ENCODE peak calls at places on chromosomes 13 and 19, in eight cellular contexts. O is adrenal gland, U is IMR-90, W is sigmoid colon, A is tibial nerve, Y is body of pancreas, J is K562, R is stomach. X is an unnamed sample.

GRCh38 chr19:5041168-5042038 is 72.5 kb downstream of the KDM4B start:
- DNase-seq in O (no peak), U (no peak), W (no peak), A (no peak), Y (no peak), J (no peak), R (no peak), X (no peak)

GRCh38 chr19:16661480-16662034 is 618 bp downstream of the TMEM38A start:
- DNase-seq in O (peak), U (no peak), W (peak), A (peak), Y (peak), J (peak), R (peak), X (no peak)

GRCh38 chr13:110366733-110367132 is 59.6 kb downstream of the COL4A2 start:
- DNase-seq in O (no peak), U (no peak), W (no peak), A (no peak), Y (no peak), J (no peak), R (no peak), X (no peak)

GRCh38 chr13:22596157-22596863 is 584.5 kb upstream of the SGCG start:
- DNase-seq in O (peak), U (no peak), W (no peak), A (no peak), Y (no peak), J (no peak), R (no peak), X (no peak)

GRCh38 chr13:43874512-43875092 is 4.9 kb downstream of the CCDC122 start:
- DNase-seq in O (no peak), U (peak), W (no peak), A (no peak), Y (no peak), J (no peak), R (no peak), X (no peak)

GRCh38 chr13:38309397-38309796 is 40.3 kb upstream of the UFM1 start:
- DNase-seq in O (no peak), U (no peak), W (no peak), A (no peak), Y (no peak), J (no peak), R (no peak), X (no peak)

GRCh38 chr13:111126509-111126908 is 11.4 kb downstream of the ARHGEF7 start:
- DNase-seq in O (no peak), U (no peak), W (no peak), A (no peak), Y (no peak), J (no peak), R (no peak), X (no peak)

GRCh38 chr13:48210178-48210577 is 22.8 kb upstream of the ITM2B start:
- DNase-seq in O (no peak), U (peak), W (no peak), A (no peak), Y (no peak), J (no peak), R (no peak), X (no peak)

GRCh38 chr19:10701955-10702307 is 692 bp downstream of the QTRT1 start:
- DNase-seq in O (no peak), U (no peak), W (no peak), A (no peak), Y (no peak), J (peak), R (no peak), X (no peak)

GRCh38 chr13:80361883-80362327 is 21.0 kb upstream of the SPRY2 start:
- DNase-seq in O (no peak), U (no peak), W (no peak), A (no peak), Y (no peak), J (peak), R (no peak), X (no peak)

GRCh38 chr13:99731747-99732146 is 230.5 kb downstream of the TM9SF2 start:
- DNase-seq in O (no peak), U (no peak), W (no peak), A (no peak), Y (no peak), J (no peak), R (no peak), X (no peak)

GRCh38 chr13:99322297-99323103 is 15.3 kb upstream of the GPR183 start:
- DNase-seq in O (no peak), U (peak), W (no peak), A (no peak), Y (no peak), J (peak), R (no peak), X (peak)

GRCh38 chr19:47769534-47769933 is 9.0 kb upstream of the SELENOW start:
- DNase-seq in O (no peak), U (no peak), W (no peak), A (no peak), Y (no peak), J (no peak), R (no peak), X (no peak)

GRCh38 chr19:35729021-35729420 is 11.2 kb downstream of the KMT2B start:
- DNase-seq in O (no peak), U (no peak), W (no peak), A (no peak), Y (no peak), J (no peak), R (no peak), X (no peak)
- TF ChIP-seq POLR2A in O (no peak), U (no peak), W (no peak), A (no peak), Y (no peak), J (no peak), R (no peak), X (no peak)

GRCh38 chr19:42283248-42284065 is 14.4 kb downstream of the CIC start:
- DNase-seq in O (peak), U (peak), W (peak), A (peak), Y (peak), J (peak), R (peak), X (peak)
- TF ChIP-seq POLR2A in O (peak), U (no peak), W (peak), A (no peak), Y (peak), J (peak), R (no peak), X (no peak)

GRCh38 chr13:27493981-27494380 is 43.6 kb upstream of the MTIF3 start:
- DNase-seq in O (no peak), U (no peak), W (no peak), A (no peak), Y (no peak), J (no peak), R (no peak), X (no peak)

GRCh38 chr13:27487776-27488175 is 37.4 kb upstream of the MTIF3 start:
- DNase-seq in O (no peak), U (no peak), W (peak), A (no peak), Y (no peak), J (no peak), R (no peak), X (no peak)

DNA sequence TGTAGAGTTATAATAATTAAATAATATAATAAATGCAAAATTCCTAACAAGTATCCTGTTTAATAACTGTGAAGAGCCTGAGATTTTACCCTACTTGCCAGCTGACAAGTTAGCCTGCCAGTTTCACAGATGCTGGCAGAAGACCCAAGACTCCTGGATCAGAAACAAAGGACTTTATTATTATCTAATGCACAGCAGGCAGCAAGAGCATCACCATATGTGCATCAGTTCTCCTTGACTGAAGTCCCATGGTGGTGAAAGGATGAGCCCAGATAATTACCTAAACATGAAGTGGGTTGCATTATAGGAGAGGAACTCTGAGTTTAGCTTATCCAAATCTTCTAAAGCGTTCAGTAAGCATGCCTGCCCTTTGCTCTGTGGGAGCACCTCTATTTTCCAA is 39.1 kb upstream of the MTIF3 start:
- DNase-seq in O (no peak), U (no peak), W (no peak), A (no peak), Y (no peak), J (no peak), R (no peak), X (no peak)
- TF ChIP-seq POLR2A in O (no peak), U (no peak), W (no peak), A (no peak), Y (no peak), J (no peak), R (no peak), X (no peak)

DNA sequence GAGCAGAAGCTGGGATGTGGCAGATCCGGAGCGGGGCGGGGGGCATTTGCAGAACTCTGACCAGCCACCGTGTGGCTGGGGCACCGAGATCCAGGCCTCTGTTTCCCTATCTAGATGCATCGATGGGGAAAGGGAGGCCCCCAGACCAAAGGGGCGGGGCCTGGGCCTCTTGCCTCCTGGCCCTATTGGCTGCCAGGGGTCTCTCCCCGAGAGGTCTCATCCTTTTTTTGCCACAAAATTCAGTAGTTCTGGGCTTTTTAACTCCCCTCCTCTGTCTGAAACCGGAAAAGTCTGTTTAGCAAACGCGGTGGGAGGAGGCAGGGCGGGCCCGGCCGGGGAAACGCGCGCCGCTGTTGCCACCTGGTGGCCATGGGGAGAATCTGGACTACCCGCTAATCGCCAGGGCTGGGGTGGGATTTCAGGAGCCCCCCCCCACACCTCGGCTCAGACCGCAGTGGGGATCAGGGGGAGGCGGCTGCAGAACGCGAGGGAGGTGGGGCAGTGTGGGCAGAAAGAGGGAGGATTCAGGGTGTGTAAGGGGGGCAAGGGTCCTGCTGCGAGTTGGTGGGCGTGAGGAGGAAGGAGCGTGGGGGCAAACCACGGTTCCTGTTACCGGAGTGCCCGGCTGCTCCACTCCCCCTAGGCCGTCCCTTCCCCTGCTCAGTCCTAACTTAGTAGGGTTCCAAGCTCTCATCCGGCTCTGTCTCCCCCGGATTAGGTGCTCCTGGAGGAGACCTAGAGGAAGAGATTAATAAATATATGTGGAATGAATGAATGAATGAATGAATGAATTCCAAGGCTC is 28.3 kb downstream of the IL12RB1 start:
- DNase-seq in O (peak), U (peak), W (peak), A (peak), Y (peak), J (peak), R (peak), X (peak)
- TF ChIP-seq POLR2A in O (no peak), U (peak), W (no peak), A (no peak), Y (no peak), J (no peak), R (no peak), X (no peak)

DNA sequence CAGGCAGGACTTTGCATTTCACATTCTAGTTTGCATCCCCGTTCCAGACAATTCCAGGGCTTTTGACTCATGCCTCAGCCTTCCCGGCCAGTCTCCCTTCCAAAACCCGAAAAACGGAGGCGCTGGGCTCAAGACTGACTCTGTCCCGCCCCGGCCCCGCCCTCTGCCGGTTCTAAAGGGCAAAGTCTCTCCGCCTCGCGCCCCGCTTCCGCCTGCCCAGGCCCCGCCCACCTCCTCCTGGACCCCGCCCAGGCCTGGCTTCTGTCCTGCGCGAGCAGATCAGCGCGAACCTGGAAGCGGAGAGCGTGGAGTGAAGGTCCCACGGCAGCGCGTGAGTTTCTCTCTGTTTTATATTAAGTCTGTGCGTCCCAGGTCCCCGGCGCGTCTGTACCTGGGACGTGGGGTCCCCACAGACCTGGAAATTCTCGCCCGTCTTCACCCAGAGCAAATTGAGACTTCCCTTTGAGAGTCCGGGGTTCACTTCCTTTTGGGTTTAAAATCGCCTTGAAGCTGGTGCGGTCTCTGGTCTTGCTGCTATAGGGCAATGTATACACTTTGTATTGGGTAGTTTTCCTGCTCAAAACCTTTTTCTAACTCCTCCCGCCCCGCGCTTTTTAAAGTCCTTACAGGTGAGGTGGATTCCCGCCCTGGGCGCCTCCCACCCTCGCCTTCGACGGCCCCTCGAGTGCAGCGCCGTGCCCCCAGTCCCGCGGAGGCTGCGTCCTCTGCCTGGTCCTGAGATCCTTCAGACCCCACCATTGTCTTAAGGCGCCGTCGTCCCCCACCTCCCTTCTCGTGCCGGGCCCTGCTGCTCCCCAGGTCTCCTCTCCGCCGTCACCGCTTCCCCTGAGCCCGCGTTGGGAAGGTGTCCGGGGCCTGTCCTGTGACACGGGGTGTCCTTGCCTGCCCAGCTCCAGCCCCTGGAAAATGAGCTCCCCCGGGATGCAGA is 31.2 kb downstream of the ZNF701 start:
- DNase-seq in O (peak), U (peak), W (peak), A (peak), Y (peak), J (peak), R (peak), X (peak)
- TF ChIP-seq POLR2A in O (no peak), U (no peak), W (peak), A (no peak), Y (peak), J (peak), R (no peak), X (peak)

X was measured in H54.